ENCODE peak calls at places on chromosomes 3 and 15, in seven cellular contexts. O, B, K, N, I, L and R are unnamed samples.
A peak's percentile ranks its signal among the peaks of the same experiment; 100 is the strongest.

GRCh38 chr3:170047133-170047404 is 9.3 kb downstream of the GPR160 start:
- DNase-seq in O (no peak), B (no peak), K (no peak), N (no peak), I (no peak), L (no peak), R (no peak)

GRCh38 chr3:154228561-154229216 is 95.6 kb downstream of the DHX36 start:
- DNase-seq in O (no peak), B (no peak), K (no peak), N (no peak), I (no peak), L (no peak), R (no peak)

GRCh38 chr3:152272771-152273242 is 4.1 kb downstream of the MBNL1 start:
- DNase-seq in O (no peak), B (no peak), K (no peak), N (no peak), I (no peak), L (no peak), R (no peak)

GRCh38 chr3:133849346-133849745 is 43.7 kb downstream of the SRPRB start:
- DNase-seq in O (no peak), B (no peak), K (no peak), N (no peak), I (no peak), L (no peak), R (no peak)

GRCh38 chr3:16177962-16178627 is 3.6 kb downstream of the GALNT15 start:
- DNase-seq in O (peak; percentile 73), B (peak; percentile 94), K (peak; percentile 84), N (peak; percentile 92), I (peak; percentile 89), L (peak; percentile 86), R (peak; percentile 67)

GRCh38 chr15:67775998-67776397 is 49.3 kb upstream of the SKOR1 start:
- DNase-seq in O (no peak), B (no peak), K (no peak), N (no peak), I (no peak), L (no peak), R (no peak)

GRCh38 chr3:149067792-149068352 is 18.5 kb downstream of the HLTF start:
- DNase-seq in O (no peak), B (no peak), K (no peak), N (no peak), I (no peak), L (no peak), R (no peak)

GRCh38 chr3:42690191-42690590 is 4.9 kb downstream of the KLHL40 start:
- DNase-seq in O (no peak), B (no peak), K (no peak), N (peak; percentile 40), I (no peak), L (no peak), R (no peak)

GRCh38 chr3:11600501-11601282 is 43.0 kb downstream of the VGLL4 start:
- DNase-seq in O (peak; percentile 47), B (peak; percentile 86), K (peak; percentile 85), N (peak; percentile 93), I (no peak), L (peak; percentile 56), R (no peak)

GRCh38 chr3:190180268-190180667 is 59.6 kb upstream of the P3H2 start:
- DNase-seq in O (no peak), B (no peak), K (no peak), N (no peak), I (no peak), L (no peak), R (no peak)

GRCh38 chr15:90871716-90872480 is 3.5 kb downstream of the FURIN start:
- DNase-seq in O (peak; percentile 39), B (peak; percentile 73), K (no peak), N (no peak), I (peak; percentile 87), L (peak; percentile 48), R (no peak)

GRCh38 chr3:8635625-8636024 is 9.0 kb downstream of the SSUH2 start:
- DNase-seq in O (no peak), B (no peak), K (no peak), N (no peak), I (no peak), L (no peak), R (no peak)

GRCh38 chr3:101725890-101726275 is 1.5 kb downstream of the CEP97 start:
- DNase-seq in O (no peak), B (no peak), K (no peak), N (no peak), I (no peak), L (no peak), R (no peak)

GRCh38 chr15:99634576-99634975 is 68.8 kb downstream of the MEF2A start:
- DNase-seq in O (no peak), B (no peak), K (peak; percentile 35), N (no peak), I (no peak), L (no peak), R (no peak)

GRCh38 chr15:94780108-94780507 is 548.7 kb downstream of the MCTP2 start:
- DNase-seq in O (no peak), B (no peak), K (no peak), N (no peak), I (no peak), L (no peak), R (no peak)

GRCh38 chr3:135792174-135792573 is 173.4 kb upstream of the PPP2R3A start:
- DNase-seq in O (no peak), B (no peak), K (no peak), N (no peak), I (no peak), L (no peak), R (no peak)

GRCh38 chr3:64266983-64267382 is 41.7 kb upstream of the PRICKLE2 start:
- DNase-seq in O (no peak), B (no peak), K (no peak), N (no peak), I (no peak), L (no peak), R (no peak)

GRCh38 chr3:167372138-167372537 is 8.0 kb downstream of the ZBBX start:
- DNase-seq in O (no peak), B (no peak), K (no peak), N (no peak), I (no peak), L (no peak), R (no peak)

GRCh38 chr3:100776736-100777135 is 67.4 kb downstream of the TFG start:
- DNase-seq in O (no peak), B (no peak), K (no peak), N (no peak), I (no peak), L (no peak), R (no peak)

GRCh38 chr3:38469852-38470251 is 16.2 kb downstream of the ACVR2B start:
- DNase-seq in O (no peak), B (no peak), K (no peak), N (no peak), I (no peak), L (no peak), R (no peak)
- H3K9me3 ChIP-seq in O (no peaks in the 10 kb centered on the region), B (no peaks in the 10 kb centered on the region), K (no peaks in the 10 kb centered on the region), N (no peaks in the 10 kb centered on the region), I (no peaks in the 10 kb centered on the region), L (no peaks in the 10 kb centered on the region), R (no peaks in the 10 kb centered on the region)

GRCh38 chr3:184513276-184514150 is 48.1 kb upstream of the EPHB3 start:
- DNase-seq in O (peak; percentile 88), B (peak; percentile 93), K (peak; percentile 85), N (peak; percentile 90), I (peak; percentile 92), L (peak; percentile 85), R (peak; percentile 90)
- H3K27me3 ChIP-seq in O (no peaks in the 10 kb centered on the region), B (peaks cover under 1% of the 10 kb centered on the region), K (peaks cover 10% of the 10 kb centered on the region), N (peaks cover 3% of the 10 kb centered on the region), I (no peaks in the 10 kb centered on the region), L (peaks cover 51% of the 10 kb centered on the region), R (peaks cover 86% of the 10 kb centered on the region)

GRCh38 chr15:25061808-25062550 is 107.2 kb downstream of the SNRPN start:
- DNase-seq in O (no peak), B (no peak), K (peak; percentile 3), N (no peak), I (no peak), L (no peak), R (no peak)
- H3K9me3 ChIP-seq in O (peaks cover 100% of the 10 kb centered on the region), B (peaks cover 97% of the 10 kb centered on the region), K (peaks cover 9% of the 10 kb centered on the region), N (peaks cover 98% of the 10 kb centered on the region), I (no peaks in the 10 kb centered on the region), L (peaks cover 20% of the 10 kb centered on the region), R (peaks cover 25% of the 10 kb centered on the region)

GRCh38 chr15:81536296-81536695 is 162.3 kb upstream of the TMC3 start:
- DNase-seq in O (no peak), B (no peak), K (no peak), N (no peak), I (no peak), L (no peak), R (no peak)

GRCh38 chr15:81530271-81530670 is 156.3 kb upstream of the TMC3 start:
- DNase-seq in O (no peak), B (no peak), K (no peak), N (no peak), I (no peak), L (no peak), R (no peak)

GRCh38 chr15:81531141-81531592 is 157.2 kb upstream of the TMC3 start:
- DNase-seq in O (no peak), B (peak; percentile 64), K (no peak), N (no peak), I (no peak), L (peak; percentile 15), R (no peak)

GRCh38 chr15:81529444-81529950 is 155.5 kb upstream of the TMC3 start:
- DNase-seq in O (no peak), B (no peak), K (no peak), N (no peak), I (no peak), L (no peak), R (no peak)

GRCh38 chr15:81531971-81532370 is 158.0 kb upstream of the TMC3 start:
- DNase-seq in O (no peak), B (no peak), K (no peak), N (no peak), I (no peak), L (no peak), R (no peak)
- H3K27me3 ChIP-seq in O (no peaks in the 10 kb centered on the region), B (no peaks in the 10 kb centered on the region), K (no peaks in the 10 kb centered on the region), N (no peaks in the 10 kb centered on the region), I (no peaks in the 10 kb centered on the region), L (no peaks in the 10 kb centered on the region), R (no peaks in the 10 kb centered on the region)

GRCh38 chr3:194571491-194571941 is 61.7 kb downstream of the TMEM44 start:
- DNase-seq in O (no peak), B (peak; percentile 78), K (peak; percentile 67), N (no peak), I (no peak), L (no peak), R (no peak)

GRCh38 chr3:194573680-194574437 is 59.4 kb downstream of the TMEM44 start:
- DNase-seq in O (no peak), B (peak; percentile 72), K (peak; percentile 68), N (peak; percentile 55), I (peak; percentile 40), L (peak; percentile 25), R (peak; percentile 40)

GRCh38 chr3:194572944-194573491 is 60.2 kb downstream of the TMEM44 start:
- DNase-seq in O (no peak), B (no peak), K (no peak), N (no peak), I (peak; percentile 41), L (no peak), R (no peak)

GRCh38 chr3:194570898-194571297 is 62.3 kb downstream of the TMEM44 start:
- DNase-seq in O (no peak), B (no peak), K (no peak), N (no peak), I (no peak), L (no peak), R (no peak)

GRCh38 chr3:194572131-194572789 is 61.0 kb downstream of the TMEM44 start:
- DNase-seq in O (peak; percentile 33), B (peak; percentile 86), K (peak; percentile 89), N (peak; percentile 81), I (peak; percentile 45), L (peak; percentile 67), R (no peak)
- H3K9me3 ChIP-seq in O (no peaks in the 10 kb centered on the region), B (no peaks in the 10 kb centered on the region), K (no peaks in the 10 kb centered on the region), N (no peaks in the 10 kb centered on the region), I (no peaks in the 10 kb centered on the region), L (no peaks in the 10 kb centered on the region), R (no peaks in the 10 kb centered on the region)